ENCODE peak calls at places on chromosomes 4 and X, in four cellular contexts. One of them, this sample, is unnamed.

GRCh38 chrX:49053223-49054072 is 5.4 kb upstream of the CCDC120 start:
- ATAC-seq in left lung: peak; percentile 83
- ATAC-seq in foreskin keratinocyte: peak; percentile 46
- ATAC-seq in A549: peak; percentile 76
- ATAC-seq in this sample: peak; percentile 88

GRCh38 chr4:98950925-98951324 is 22.0 kb upstream of the EIF4E start:
- ATAC-seq in left lung: no peak
- ATAC-seq in foreskin keratinocyte: peak; percentile 66
- ATAC-seq in A549: no peak
- ATAC-seq in this sample: peak; percentile 94

GRCh38 chrX:19758536-19758935 is 128.9 kb downstream of the SH3KBP1 start:
- ATAC-seq in left lung: no peak
- ATAC-seq in foreskin keratinocyte: peak; percentile 42
- ATAC-seq in A549: no peak
- ATAC-seq in this sample: no peak

GRCh38 chr4:54585321-54586000 is 72.3 kb upstream of the KIT start:
- ATAC-seq in left lung: no peak
- ATAC-seq in foreskin keratinocyte: peak; percentile 48
- ATAC-seq in A549: no peak
- ATAC-seq in this sample: no peak

GRCh38 chrX:119661486-119661885 is 31.5 kb downstream of the SEPTIN6 start:
- ATAC-seq in left lung: no peak
- ATAC-seq in foreskin keratinocyte: no peak
- ATAC-seq in A549: no peak
- ATAC-seq in this sample: no peak

GRCh38 chrX:10045327-10046000 is 78.3 kb downstream of the CLDN34 start:
- ATAC-seq in left lung: no peak
- ATAC-seq in foreskin keratinocyte: peak; percentile 53
- ATAC-seq in A549: no peak
- ATAC-seq in this sample: peak; percentile 44

GRCh38 chr4:122666527-122667245 is 45.8 kb upstream of the IL21 start:
- ATAC-seq in left lung: peak; percentile 70
- ATAC-seq in foreskin keratinocyte: peak; percentile 88
- ATAC-seq in A549: peak; percentile 63
- ATAC-seq in this sample: peak; percentile 63

GRCh38 chrX:10121787-10122186 is 35.0 kb upstream of the CLCN4 start:
- ATAC-seq in left lung: no peak
- ATAC-seq in foreskin keratinocyte: no peak
- ATAC-seq in A549: no peak
- ATAC-seq in this sample: no peak

GRCh38 chr4:86855572-86855971 is 6.4 kb upstream of the SLC10A6 start:
- ATAC-seq in left lung: peak; percentile 25
- ATAC-seq in foreskin keratinocyte: peak; percentile 93
- ATAC-seq in A549: no peak
- ATAC-seq in this sample: peak; percentile 59

GRCh38 chr4:140635606-140636005 is 66.8 kb upstream of the UCP1 start:
- ATAC-seq in left lung: peak; percentile 96
- ATAC-seq in foreskin keratinocyte: peak; percentile 79
- ATAC-seq in A549: peak; percentile 71
- ATAC-seq in this sample: peak; percentile 95

This sample was measured in esophagus mucosa.